ENCODE peak calls at places on chromosomes 4 and X, in four cellular contexts. J is thyroid gland, E is right lobe of liver, A is heart left ventricle. P is an unnamed sample.

GRCh38 chr4:144948009-144948408 is 150.0 kb downstream of the ANAPC10 start:
- DNase-seq in J (no peak), E (no peak), A (no peak), P (no peak)

GRCh38 chrX:65643046-65643785 is 24.2 kb upstream of the MSN start:
- DNase-seq in J (peak; percentile 56), E (no peak), A (no peak), P (no peak)

GRCh38 chr4:42104521-42104920 is 47.9 kb downstream of the BEND4 start:
- DNase-seq in J (no peak), E (no peak), A (no peak), P (no peak)

GRCh38 chr4:100462206-100462605 is 55.6 kb downstream of the EMCN start:
- DNase-seq in J (no peak), E (no peak), A (no peak), P (no peak)

GRCh38 chr4:163920426-163920825 is 425.9 kb downstream of the TMA16 start:
- DNase-seq in J (no peak), E (no peak), A (no peak), P (no peak)

GRCh38 chrX:65601530-65602281 is 65.7 kb upstream of the MSN start:
- DNase-seq in J (peak; percentile 68), E (peak; percentile 84), A (peak; percentile 92), P (peak; percentile 96)

GRCh38 chrX:20374866-20375530 is 108.3 kb upstream of the RPS6KA3 start:
- DNase-seq in J (peak; percentile 10), E (no peak), A (no peak), P (no peak)

GRCh38 chrX:48045410-48046311 is 25.8 kb downstream of the ZNF630 start:
- DNase-seq in J (no peak), E (no peak), A (peak; percentile 59), P (no peak)

GRCh38 chrX:82756272-82756671 is 751.8 kb upstream of the POU3F4 start:
- DNase-seq in J (no peak), E (no peak), A (no peak), P (no peak)

GRCh38 chr4:160546201-160546600 is 1443.3 kb downstream of the RAPGEF2 start:
- DNase-seq in J (no peak), E (no peak), A (no peak), P (no peak)

GRCh38 chr4:72975488-72975784 is 94.1 kb downstream of the COX18 start:
- DNase-seq in J (no peak), E (no peak), A (no peak), P (no peak)

GRCh38 chrX:109902665-109903064 is 100.2 kb upstream of the TMEM164 start:
- DNase-seq in J (no peak), E (no peak), A (no peak), P (no peak)

GRCh38 chrX:9899640-9900075 is 67.5 kb upstream of the CLDN34 start:
- DNase-seq in J (no peak), E (no peak), A (no peak), P (no peak)

GRCh38 chrX:94065091-94065490 is 391.1 kb downstream of the FAM133A start:
- DNase-seq in J (no peak), E (no peak), A (no peak), P (no peak)

GRCh38 chr4:26227827-26228226 is 93.0 kb upstream of the RBPJ start:
- DNase-seq in J (no peak), E (no peak), A (no peak), P (no peak)

GRCh38 chrX:80808854-80809493 is 703 bp downstream of the BRWD3 start:
- DNase-seq in J (peak; percentile 30), E (peak; percentile 45), A (peak; percentile 25), P (no peak)

GRCh38 chr4:39118034-39118658 is 56.1 kb downstream of the KLHL5 start:
- DNase-seq in J (no peak), E (no peak), A (no peak), P (no peak)

GRCh38 chrX:71911023-71911730 is 532 bp downstream of the NHSL2 start:
- DNase-seq in J (peak; percentile 22), E (no peak), A (no peak), P (peak; percentile 73)

GRCh38 chrX:68252664-68253063 is 180.6 kb downstream of the OPHN1 start:
- DNase-seq in J (no peak), E (no peak), A (no peak), P (no peak)

GRCh38 chr4:183765121-183765990 is 106.3 kb downstream of the TRAPPC11 start:
- DNase-seq in J (peak; percentile 88), E (no peak), A (peak; percentile 59), P (no peak)

GRCh38 chr4:26737385-26737784 is 123.3 kb upstream of the STIM2 start:
- DNase-seq in J (no peak), E (no peak), A (no peak), P (no peak)

GRCh38 chr4:51842167-51842553 is 793 bp upstream of the DCUN1D4 start:
- DNase-seq in J (peak; percentile 31), E (no peak), A (no peak), P (peak; percentile 76)

GRCh38 chr4:158581161-158581560 is 59.5 kb downstream of the RXFP1 start:
- DNase-seq in J (no peak), E (no peak), A (no peak), P (no peak)

GRCh38 chr4:37922323-37922722 is 31.4 kb downstream of the TBC1D1 start:
- DNase-seq in J (no peak), E (no peak), A (no peak), P (no peak)

GRCh38 chr4:85964298-85964697 is 395.6 kb downstream of the MAPK10 start:
- DNase-seq in J (no peak), E (no peak), A (no peak), P (no peak)

GRCh38 chr4:5158825-5159224 is 107.5 kb downstream of the STK32B start:
- DNase-seq in J (no peak), E (no peak), A (no peak), P (no peak)

GRCh38 chrX:132648870-132649269 is 160.0 kb upstream of the MBNL3 start:
- DNase-seq in J (no peak), E (no peak), A (no peak), P (no peak)

GRCh38 chr4:182189107-182189878 is 53.9 kb upstream of the TENM3 start:
- DNase-seq in J (no peak), E (no peak), A (no peak), P (no peak)
- H3K27ac ChIP-seq in J (no peak overlapping the region), E (no peak overlapping the region), A (no peak overlapping the region), P (no peak overlapping the region)

GRCh38 chrX:153645921-153646481 is 1.0 kb upstream of the DUSP9 start:
- DNase-seq in J (no peak), E (peak; percentile 36), A (peak; percentile 12), P (peak; percentile 42)

GRCh38 chrX:153642655-153643430 is 4.2 kb upstream of the DUSP9 start:
- DNase-seq in J (no peak), E (no peak), A (peak; percentile 17), P (no peak)

GRCh38 chrX:153645151-153645550 is 1.9 kb upstream of the DUSP9 start:
- DNase-seq in J (no peak), E (no peak), A (peak; percentile 2), P (peak; percentile 55)

GRCh38 chrX:153643431-153644351 is 3.3 kb upstream of the DUSP9 start:
- DNase-seq in J (no peak), E (peak; percentile 40), A (peak; percentile 21), P (peak; percentile 72)

GRCh38 chrX:153644356-153645125 is 2.5 kb upstream of the DUSP9 start:
- DNase-seq in J (no peak), E (peak; percentile 23), A (peak; percentile 22), P (peak; percentile 75)
- TF ChIP-seq CTCF in J (no peak), E (no peak), A (no peak), P (no peak)

GRCh38 chr4:40845136-40845910 is 95.6 kb downstream of the NSUN7 start:
- DNase-seq in J (no peak), E (no peak), A (no peak), P (no peak)

GRCh38 chr4:40846556-40846955 is 96.8 kb downstream of the NSUN7 start:
- DNase-seq in J (no peak), E (no peak), A (no peak), P (no peak)

GRCh38 chr4:40848981-40849380 is 99.2 kb downstream of the NSUN7 start:
- DNase-seq in J (no peak), E (no peak), A (no peak), P (no peak)

GRCh38 chr4:40850496-40850895 is 100.7 kb downstream of the NSUN7 start:
- DNase-seq in J (no peak), E (no peak), A (no peak), P (no peak)

DNA sequence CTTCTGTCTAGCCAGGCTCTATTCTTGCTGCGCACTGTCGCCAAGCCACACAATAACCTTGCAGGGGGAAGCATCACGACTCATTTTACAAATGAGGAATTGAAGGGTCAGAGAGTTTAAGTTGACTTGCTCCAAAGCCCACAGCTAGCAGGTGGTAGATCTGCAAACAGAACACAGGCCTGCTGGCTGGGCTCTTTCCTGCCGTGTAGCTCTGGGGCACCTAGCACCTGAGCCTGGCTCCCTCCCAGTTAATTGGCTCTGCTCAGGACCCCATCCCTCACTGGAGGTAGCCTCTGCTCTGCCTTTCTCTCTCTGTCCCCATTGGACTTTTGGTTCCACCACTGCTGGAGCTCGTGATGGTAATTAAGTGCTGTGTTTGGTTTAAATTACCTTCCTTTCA is 98.5 kb downstream of the NSUN7 start:
- DNase-seq in J (no peak), E (peak; percentile 32), A (no peak), P (no peak)
- H3K27ac ChIP-seq in J (no peak overlapping the region), E (no peak overlapping the region), A (no peak overlapping the region), P (no peak overlapping the region)

GRCh38 chr4:67714955-67715354 is 14.0 kb upstream of the UBA6 start:
- DNase-seq in J (no peak), E (no peak), A (no peak), P (no peak)
- TF ChIP-seq CTCF in J (no peak), E (no peak), A (no peak), P (no peak)

GRCh38 chr4:15479089-15479912 is 9.6 kb downstream of the CC2D2A start:
- DNase-seq in J (peak; percentile 56), E (peak; percentile 67), A (peak; percentile 39), P (peak; percentile 68)

GRCh38 chr4:15482346-15482745 is 12.7 kb downstream of the CC2D2A start:
- DNase-seq in J (no peak), E (no peak), A (no peak), P (no peak)

GRCh38 chr4:15482842-15483241 is 13.2 kb downstream of the CC2D2A start:
- DNase-seq in J (no peak), E (no peak), A (no peak), P (no peak)

GRCh38 chr4:15478724-15479088 is 9.0 kb downstream of the CC2D2A start:
- DNase-seq in J (no peak), E (no peak), A (no peak), P (no peak)

DNA sequence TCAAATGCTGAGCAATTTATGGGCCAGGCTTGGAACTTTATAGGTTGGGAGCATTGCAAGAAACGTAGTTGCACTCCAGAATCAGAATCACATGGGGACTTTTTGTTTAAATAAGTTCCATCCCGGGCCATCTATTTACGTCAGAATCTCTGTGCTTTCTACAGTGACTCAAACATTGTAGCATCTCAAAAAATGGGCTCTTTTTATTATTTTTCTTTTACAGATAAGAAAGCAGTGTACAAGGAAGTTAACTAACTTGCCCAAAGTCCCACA is 10.2 kb downstream of the CC2D2A start:
- DNase-seq in J (no peak), E (no peak), A (no peak), P (no peak)
- H3K27ac ChIP-seq in J (peak overlapping the region; percentile 79), E (peak overlapping the region; percentile 67), A (peak overlapping the region; percentile 64), P (peak overlapping the region; percentile 44)

GRCh38 chr4:181330654-181331595 is 912.3 kb upstream of the TENM3 start:
- DNase-seq in J (no peak), E (no peak), A (no peak), P (no peak)
- TF ChIP-seq CTCF in J (no peak), E (no peak), A (no peak), P (no peak)

P was measured in kidney.